ENCODE peak calls at places on chromosomes 2 and 18, in four cellular contexts. One of them, this sample, is unnamed.

GRCh38 chr18:74029161-74029560 is 118.5 kb downstream of the FBXO15 start:
- DNase-seq in adrenal gland: no peak
- DNase-seq in sigmoid colon: no peak
- DNase-seq in H54: no peak
- DNase-seq in this sample: no peak

GRCh38 chr2:130850788-130851623 is 14.3 kb downstream of the ARHGEF4 start:
- DNase-seq in H54: no peak
- DNase-seq in sigmoid colon: no peak
- DNase-seq in adrenal gland: no peak
- DNase-seq in this sample: no peak

GRCh38 chr2:213216461-213216860 is 65.0 kb upstream of the IKZF2 start:
- DNase-seq in adrenal gland: no peak
- DNase-seq in sigmoid colon: no peak
- DNase-seq in H54: no peak
- DNase-seq in this sample: no peak

GRCh38 chr2:199364153-199364552 is 93.6 kb downstream of the SATB2 start:
- DNase-seq in adrenal gland: no peak
- DNase-seq in sigmoid colon: no peak
- DNase-seq in H54: no peak
- DNase-seq in this sample: no peak

GRCh38 chr18:42707080-42707479 is 408.4 kb downstream of the RIT2 start:
- DNase-seq in H54: no peak
- DNase-seq in sigmoid colon: no peak
- DNase-seq in adrenal gland: no peak
- DNase-seq in this sample: no peak

GRCh38 chr2:85181844-85182456 is 48.8 kb downstream of the TCF7L1 start:
- DNase-seq in H54: no peak
- DNase-seq in sigmoid colon: no peak
- DNase-seq in adrenal gland: no peak
- DNase-seq in this sample: no peak

GRCh38 chr18:45004531-45004930 is 323.8 kb downstream of the SETBP1 start:
- DNase-seq in H54: no peak
- DNase-seq in adrenal gland: no peak
- DNase-seq in sigmoid colon: no peak
- DNase-seq in this sample: no peak

GRCh38 chr2:219675206-219675605 is 47.8 kb downstream of the SLC4A3 start:
- DNase-seq in sigmoid colon: no peak
- DNase-seq in adrenal gland: no peak
- DNase-seq in H54: no peak
- DNase-seq in this sample: no peak

GRCh38 chr2:54940723-54941122 is 109.5 kb downstream of the RTN4 start:
- DNase-seq in sigmoid colon: no peak
- DNase-seq in H54: no peak
- DNase-seq in adrenal gland: no peak
- DNase-seq in this sample: no peak

GRCh38 chr2:37365669-37366068 is 21.2 kb downstream of the QPCT start:
- DNase-seq in adrenal gland: no peak
- DNase-seq in H54: no peak
- DNase-seq in sigmoid colon: no peak
- DNase-seq in this sample: no peak

GRCh38 chr2:240564191-240564570 is 4.0 kb downstream of the DUSP28 start:
- DNase-seq in adrenal gland: peak; percentile 4
- DNase-seq in sigmoid colon: peak; percentile 32
- DNase-seq in H54: no peak
- DNase-seq in this sample: no peak

GRCh38 chr2:178874529-178875240 is 67.5 kb upstream of the TTN start:
- DNase-seq in adrenal gland: no peak
- DNase-seq in H54: no peak
- DNase-seq in sigmoid colon: no peak
- DNase-seq in this sample: no peak

GRCh38 chr2:147398301-147398700 is 446.5 kb upstream of the ACVR2A start:
- DNase-seq in sigmoid colon: no peak
- DNase-seq in H54: no peak
- DNase-seq in adrenal gland: no peak
- DNase-seq in this sample: no peak

GRCh38 chr2:84846041-84846663 is 34.7 kb downstream of the TRABD2A start:
- DNase-seq in sigmoid colon: no peak
- DNase-seq in H54: no peak
- DNase-seq in adrenal gland: no peak
- DNase-seq in this sample: no peak

GRCh38 chr2:226115102-226115831 is 684.4 kb downstream of the IRS1 start:
- DNase-seq in H54: no peak
- DNase-seq in sigmoid colon: no peak
- DNase-seq in adrenal gland: peak; percentile 14
- DNase-seq in this sample: no peak
- TF ChIP-seq POLR2A in H54: no peak
- TF ChIP-seq POLR2A in sigmoid colon: no peak
- TF ChIP-seq POLR2A in adrenal gland: no peak
- TF ChIP-seq POLR2A in this sample: no peak

GRCh38 chr2:144541411-144541810 is 21.5 kb upstream of the ZEB2 start:
- DNase-seq in sigmoid colon: no peak
- DNase-seq in H54: no peak
- DNase-seq in adrenal gland: no peak
- DNase-seq in this sample: no peak

GRCh38 chr2:144546933-144547332 is 27.0 kb upstream of the ZEB2 start:
- DNase-seq in sigmoid colon: no peak
- DNase-seq in adrenal gland: peak; percentile 14
- DNase-seq in H54: no peak
- DNase-seq in this sample: no peak

GRCh38 chr2:144545787-144546186 is 25.9 kb upstream of the ZEB2 start:
- DNase-seq in adrenal gland: no peak
- DNase-seq in sigmoid colon: no peak
- DNase-seq in H54: no peak
- DNase-seq in this sample: no peak

GRCh38 chr2:144547512-144547911 is 27.6 kb upstream of the ZEB2 start:
- DNase-seq in adrenal gland: no peak
- DNase-seq in sigmoid colon: no peak
- DNase-seq in H54: no peak
- DNase-seq in this sample: no peak

DNA sequence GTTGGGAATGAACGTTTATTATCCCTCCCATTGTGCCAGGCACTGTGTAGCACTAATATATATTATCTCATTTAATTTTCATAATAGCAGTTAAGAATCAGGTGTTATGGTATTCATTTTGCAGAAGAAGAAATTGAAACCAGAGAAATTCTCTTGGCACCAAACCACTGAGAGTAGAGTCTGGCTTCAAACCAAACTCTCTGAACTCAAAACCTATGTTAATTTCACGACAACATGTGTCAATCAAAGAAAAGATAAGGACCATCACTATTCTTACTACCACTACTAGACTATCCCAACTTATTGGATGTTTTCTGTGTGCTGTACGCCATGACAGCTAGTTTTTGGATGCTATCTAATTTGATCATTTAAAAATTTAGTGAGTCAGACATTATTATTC is 24.1 kb upstream of the ZEB2 start:
- DNase-seq in adrenal gland: no peak
- DNase-seq in sigmoid colon: no peak
- DNase-seq in H54: no peak
- DNase-seq in this sample: no peak
- TF ChIP-seq POLR2A in adrenal gland: no peak
- TF ChIP-seq POLR2A in sigmoid colon: no peak
- TF ChIP-seq POLR2A in H54: no peak
- TF ChIP-seq POLR2A in this sample: no peak

GRCh38 chr2:217944366-217944765 is 58.4 kb downstream of the TNS1 start:
- DNase-seq in H54: no peak
- DNase-seq in sigmoid colon: no peak
- DNase-seq in adrenal gland: no peak
- DNase-seq in this sample: no peak

GRCh38 chr2:217944923-217945322 is 57.9 kb downstream of the TNS1 start:
- DNase-seq in adrenal gland: no peak
- DNase-seq in sigmoid colon: peak; percentile 47
- DNase-seq in H54: no peak
- DNase-seq in this sample: no peak

GRCh38 chr2:217942731-217943335 is 60.0 kb downstream of the TNS1 start:
- DNase-seq in H54: no peak
- DNase-seq in adrenal gland: no peak
- DNase-seq in sigmoid colon: no peak
- DNase-seq in this sample: no peak

GRCh38 chr2:217941886-217942728 is 60.7 kb downstream of the TNS1 start:
- DNase-seq in sigmoid colon: no peak
- DNase-seq in H54: no peak
- DNase-seq in adrenal gland: no peak
- DNase-seq in this sample: no peak

DNA sequence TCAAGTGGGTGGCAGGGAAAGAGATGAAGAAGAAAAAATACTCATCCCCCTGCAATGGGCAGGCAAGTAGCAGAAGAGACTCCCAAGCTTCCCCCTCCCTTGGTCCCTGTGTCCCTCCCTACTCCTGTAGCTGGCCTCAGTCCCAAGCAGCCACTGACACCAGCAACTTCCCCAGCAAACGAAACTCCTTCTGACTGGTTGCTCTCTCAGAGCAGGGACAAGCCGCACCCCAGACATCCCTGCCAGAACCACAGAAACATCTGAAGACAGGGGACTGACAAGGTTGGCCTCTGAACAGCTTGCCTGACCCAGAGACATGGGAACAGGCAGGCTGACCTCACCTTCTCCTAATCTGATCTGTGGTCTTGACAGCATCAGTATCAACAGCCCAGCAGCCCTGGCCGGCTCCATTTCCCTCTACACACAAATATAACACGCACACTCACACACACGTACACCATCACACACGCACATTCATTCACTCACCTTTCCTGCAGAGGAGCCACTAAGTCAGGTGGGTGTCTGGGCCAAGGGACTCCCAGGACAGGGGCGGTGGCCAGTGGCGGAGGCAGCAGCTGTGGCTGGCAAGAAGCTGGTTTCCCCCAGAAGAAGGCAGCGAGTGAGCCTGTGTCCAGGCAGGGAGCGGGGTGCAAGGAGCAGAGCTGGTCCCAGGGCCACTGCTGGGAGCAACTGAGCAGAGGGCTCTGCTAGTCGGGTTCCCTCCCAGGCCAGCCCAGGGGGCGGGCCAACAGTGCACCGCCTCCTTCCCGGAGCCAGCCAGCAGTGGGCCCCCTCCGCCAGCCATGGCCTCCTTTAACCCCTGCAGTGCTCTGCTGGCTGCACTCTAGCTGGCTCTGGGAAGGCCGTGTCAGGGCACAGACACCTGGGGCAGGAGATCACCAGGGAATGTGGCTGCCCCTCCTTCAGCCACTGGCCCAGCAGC is 59.1 kb downstream of the TNS1 start:
- DNase-seq in H54: peak; percentile 63
- DNase-seq in sigmoid colon: peak; percentile 96
- DNase-seq in adrenal gland: peak; percentile 85
- DNase-seq in this sample: peak; percentile 18
- TF ChIP-seq POLR2A in H54: peak; percentile 34
- TF ChIP-seq POLR2A in sigmoid colon: peak; percentile 99
- TF ChIP-seq POLR2A in adrenal gland: peak; percentile 82
- TF ChIP-seq POLR2A in this sample: no peak

DNA sequence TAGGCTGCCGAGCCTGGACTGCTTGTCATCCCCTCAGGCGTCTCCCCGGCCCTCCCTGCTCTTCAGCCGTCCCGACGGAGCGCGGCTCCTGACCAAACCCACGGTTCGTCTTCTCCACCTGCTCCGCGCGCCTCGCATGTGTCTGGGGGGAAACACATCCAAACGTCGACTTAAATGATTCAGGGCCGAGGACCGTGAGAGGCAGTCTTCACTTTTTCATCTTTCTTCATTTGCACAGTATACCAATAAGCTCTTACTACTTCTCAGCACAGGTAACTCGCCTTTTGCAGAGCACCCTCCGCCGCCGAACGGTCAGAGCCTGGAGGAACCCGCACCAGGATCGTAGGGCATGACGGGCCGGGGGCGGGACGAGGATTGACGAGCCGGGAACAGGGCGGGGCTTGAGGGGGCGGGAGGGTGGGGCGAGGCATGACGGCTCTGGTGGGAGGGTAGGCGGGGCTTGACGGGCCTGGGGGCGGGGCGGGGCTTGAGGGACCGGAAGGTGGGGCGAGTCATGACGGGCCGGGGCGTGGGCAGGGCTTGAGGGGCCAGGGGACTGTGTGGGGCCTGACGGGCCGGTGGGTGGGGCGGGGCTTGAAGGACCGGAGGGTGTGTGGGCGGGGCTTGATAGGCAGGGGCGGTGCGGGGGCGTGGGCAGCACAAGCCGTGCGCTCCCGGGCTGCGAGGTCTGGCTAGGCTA is at the start of gene SEH1L:
- DNase-seq in sigmoid colon: peak; percentile 100
- DNase-seq in adrenal gland: peak; percentile 100
- DNase-seq in H54: peak; percentile 86
- DNase-seq in this sample: peak; percentile 100
- TF ChIP-seq POLR2A in sigmoid colon: peak; percentile 56
- TF ChIP-seq POLR2A in adrenal gland: peak; percentile 80
- TF ChIP-seq POLR2A in H54: peak; percentile 59
- TF ChIP-seq POLR2A in this sample: peak; percentile 49

GRCh38 chr2:144481666-144482065 is 38.3 kb downstream of the ZEB2 start:
- DNase-seq in sigmoid colon: no peak
- DNase-seq in adrenal gland: no peak
- DNase-seq in H54: no peak
- DNase-seq in this sample: no peak

GRCh38 chr2:144481109-144481508 is 38.8 kb downstream of the ZEB2 start:
- DNase-seq in H54: no peak
- DNase-seq in adrenal gland: no peak
- DNase-seq in sigmoid colon: no peak
- DNase-seq in this sample: no peak

GRCh38 chr2:144480257-144480656 is 39.7 kb downstream of the ZEB2 start:
- DNase-seq in H54: no peak
- DNase-seq in sigmoid colon: no peak
- DNase-seq in adrenal gland: no peak
- DNase-seq in this sample: no peak

GRCh38 chr2:144479659-144480058 is 40.3 kb downstream of the ZEB2 start:
- DNase-seq in H54: no peak
- DNase-seq in adrenal gland: no peak
- DNase-seq in sigmoid colon: no peak
- DNase-seq in this sample: no peak

DNA sequence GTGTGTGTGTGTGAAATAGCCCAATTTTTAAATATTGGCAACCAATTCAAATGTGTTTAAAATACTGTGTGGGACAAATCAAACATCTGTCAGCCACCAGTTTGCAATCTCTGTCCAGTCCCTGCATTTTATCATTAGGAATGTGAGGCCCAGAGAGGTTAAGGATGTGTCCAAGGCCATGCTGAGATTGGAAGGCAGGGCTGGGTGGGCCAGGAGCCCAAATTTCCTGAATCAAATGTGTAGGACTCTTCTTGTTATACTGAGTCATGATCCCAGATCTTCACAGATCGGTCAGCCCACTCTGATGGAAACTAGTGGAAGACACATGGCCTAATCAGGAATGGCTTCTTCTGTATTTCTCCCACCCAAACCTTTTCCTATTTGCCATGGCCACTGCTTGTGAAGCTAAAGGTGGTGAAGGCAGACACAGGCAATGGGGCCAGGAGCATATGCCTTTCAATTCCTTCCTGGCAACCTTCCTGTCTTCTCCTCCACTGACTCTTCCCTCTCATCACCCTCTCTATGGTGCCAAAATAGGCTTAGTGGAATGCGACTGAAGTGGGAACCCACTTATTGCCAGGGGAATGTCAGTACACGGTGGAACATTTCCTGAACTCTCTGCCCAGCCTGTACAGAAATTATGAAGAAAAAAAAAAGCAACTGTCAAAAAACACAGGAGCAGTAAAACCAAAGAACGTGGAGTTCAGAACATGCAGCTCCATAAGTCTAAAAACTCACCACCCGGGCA is 35.5 kb downstream of the ZEB2 start:
- DNase-seq in adrenal gland: no peak
- DNase-seq in sigmoid colon: no peak
- DNase-seq in H54: no peak
- DNase-seq in this sample: no peak
- TF ChIP-seq POLR2A in adrenal gland: no peak
- TF ChIP-seq POLR2A in sigmoid colon: no peak
- TF ChIP-seq POLR2A in H54: no peak
- TF ChIP-seq POLR2A in this sample: no peak

GRCh38 chr2:65128297-65129190 is 1.4 kb downstream of the RAB1A start:
- DNase-seq in sigmoid colon: no peak
- DNase-seq in H54: no peak
- DNase-seq in adrenal gland: peak; percentile 54
- DNase-seq in this sample: peak; percentile 76
- TF ChIP-seq POLR2A in sigmoid colon: no peak
- TF ChIP-seq POLR2A in H54: no peak
- TF ChIP-seq POLR2A in adrenal gland: peak; percentile 22
- TF ChIP-seq POLR2A in this sample: no peak